ENCODE peak calls at places on chromosomes 1 and 21, in ten cellular contexts. One of them, this sample, is unnamed.

GRCh38 chr1:170168263-170168662 is 22.5 kb downstream of the NTMT2 start:
- DNase-seq in A549: no peak
- DNase-seq in K562: no peak
- DNase-seq in gastrocnemius medialis: no peak
- DNase-seq in body of pancreas: no peak
- DNase-seq in heart left ventricle: no peak
- DNase-seq in ovary: no peak
- DNase-seq in GM12878: no peak
- DNase-seq in IMR-90: peak
- DNase-seq in adrenal gland: no peak
- DNase-seq in this sample: no peak

GRCh38 chr1:3896396-3897000 is 3.6 kb downstream of the C1orf174 start:
- DNase-seq in ovary: no peak
- DNase-seq in body of pancreas: no peak
- DNase-seq in A549: no peak
- DNase-seq in heart left ventricle: no peak
- DNase-seq in adrenal gland: no peak
- DNase-seq in IMR-90: no peak
- DNase-seq in K562: no peak
- DNase-seq in GM12878: no peak
- DNase-seq in gastrocnemius medialis: no peak
- DNase-seq in this sample: no peak

GRCh38 chr1:161932668-161933067 is 91.0 kb downstream of the OLFML2B start:
- DNase-seq in IMR-90: no peak
- DNase-seq in ovary: no peak
- DNase-seq in K562: no peak
- DNase-seq in gastrocnemius medialis: peak
- DNase-seq in body of pancreas: peak
- DNase-seq in adrenal gland: peak
- DNase-seq in A549: no peak
- DNase-seq in heart left ventricle: no peak
- DNase-seq in GM12878: no peak
- DNase-seq in this sample: no peak

GRCh38 chr1:54227091-54227602 is 27.2 kb downstream of the MRPL37 start:
- DNase-seq in K562: no peak
- DNase-seq in heart left ventricle: no peak
- DNase-seq in adrenal gland: peak
- DNase-seq in body of pancreas: peak
- DNase-seq in gastrocnemius medialis: peak
- DNase-seq in GM12878: no peak
- DNase-seq in A549: peak
- DNase-seq in IMR-90: peak
- DNase-seq in ovary: no peak
- DNase-seq in this sample: no peak

GRCh38 chr21:44329086-44329889 is 9.9 kb downstream of the CFAP410 start:
- DNase-seq in body of pancreas: no peak
- DNase-seq in ovary: no peak
- DNase-seq in A549: no peak
- DNase-seq in IMR-90: no peak
- DNase-seq in gastrocnemius medialis: no peak
- DNase-seq in GM12878: no peak
- DNase-seq in K562: no peak
- DNase-seq in adrenal gland: no peak
- DNase-seq in heart left ventricle: no peak
- DNase-seq in this sample: no peak

GRCh38 chr1:214187933-214188332 is 93.0 kb upstream of the SMYD2 start:
- DNase-seq in gastrocnemius medialis: no peak
- DNase-seq in body of pancreas: no peak
- DNase-seq in K562: no peak
- DNase-seq in IMR-90: no peak
- DNase-seq in A549: no peak
- DNase-seq in heart left ventricle: no peak
- DNase-seq in GM12878: no peak
- DNase-seq in ovary: no peak
- DNase-seq in adrenal gland: no peak
- DNase-seq in this sample: no peak

GRCh38 chr21:38621132-38621531 is 122.9 kb upstream of the ERG start:
- DNase-seq in adrenal gland: no peak
- DNase-seq in gastrocnemius medialis: no peak
- DNase-seq in K562: no peak
- DNase-seq in body of pancreas: no peak
- DNase-seq in heart left ventricle: no peak
- DNase-seq in ovary: no peak
- DNase-seq in GM12878: no peak
- DNase-seq in IMR-90: no peak
- DNase-seq in A549: no peak
- DNase-seq in this sample: peak

GRCh38 chr21:15272171-15272570 is 207.4 kb upstream of the NRIP1 start:
- DNase-seq in K562: no peak
- DNase-seq in adrenal gland: no peak
- DNase-seq in body of pancreas: no peak
- DNase-seq in IMR-90: no peak
- DNase-seq in GM12878: no peak
- DNase-seq in heart left ventricle: no peak
- DNase-seq in A549: no peak
- DNase-seq in gastrocnemius medialis: no peak
- DNase-seq in ovary: no peak
- DNase-seq in this sample: no peak

GRCh38 chr1:82991569-82991968 is 1007.4 kb downstream of the TTLL7 start:
- DNase-seq in body of pancreas: no peak
- DNase-seq in GM12878: no peak
- DNase-seq in A549: no peak
- DNase-seq in IMR-90: no peak
- DNase-seq in gastrocnemius medialis: no peak
- DNase-seq in heart left ventricle: no peak
- DNase-seq in adrenal gland: no peak
- DNase-seq in ovary: no peak
- DNase-seq in K562: no peak
- DNase-seq in this sample: no peak

GRCh38 chr1:20318971-20319370 is 28.3 kb downstream of the VWA5B1 start:
- DNase-seq in IMR-90: peak
- DNase-seq in adrenal gland: no peak
- DNase-seq in gastrocnemius medialis: no peak
- DNase-seq in heart left ventricle: no peak
- DNase-seq in ovary: no peak
- DNase-seq in GM12878: no peak
- DNase-seq in K562: no peak
- DNase-seq in body of pancreas: no peak
- DNase-seq in A549: no peak
- DNase-seq in this sample: no peak

GRCh38 chr1:152166966-152167365 is 7.9 kb upstream of the RPTN start:
- DNase-seq in A549: no peak
- DNase-seq in GM12878: no peak
- DNase-seq in ovary: no peak
- DNase-seq in adrenal gland: no peak
- DNase-seq in K562: no peak
- DNase-seq in body of pancreas: no peak
- DNase-seq in IMR-90: no peak
- DNase-seq in gastrocnemius medialis: no peak
- DNase-seq in heart left ventricle: no peak
- DNase-seq in this sample: no peak

GRCh38 chr21:29321908-29322569 is 23.3 kb downstream of the BACH1 start:
- DNase-seq in A549: no peak
- DNase-seq in IMR-90: no peak
- DNase-seq in gastrocnemius medialis: no peak
- DNase-seq in ovary: no peak
- DNase-seq in adrenal gland: no peak
- DNase-seq in K562: no peak
- DNase-seq in heart left ventricle: no peak
- DNase-seq in GM12878: no peak
- DNase-seq in body of pancreas: no peak
- DNase-seq in this sample: no peak

GRCh38 chr1:244945109-244945671 is 80.8 kb upstream of the HNRNPU start:
- DNase-seq in gastrocnemius medialis: no peak
- DNase-seq in adrenal gland: no peak
- DNase-seq in K562: no peak
- DNase-seq in IMR-90: no peak
- DNase-seq in ovary: no peak
- DNase-seq in GM12878: peak
- DNase-seq in heart left ventricle: no peak
- DNase-seq in A549: no peak
- DNase-seq in body of pancreas: no peak
- DNase-seq in this sample: no peak

GRCh38 chr1:202012544-202013478 is 2.4 kb downstream of the ELF3 start:
- DNase-seq in K562: no peak
- DNase-seq in GM12878: no peak
- DNase-seq in A549: no peak
- DNase-seq in heart left ventricle: no peak
- DNase-seq in ovary: no peak
- DNase-seq in IMR-90: no peak
- DNase-seq in gastrocnemius medialis: no peak
- DNase-seq in adrenal gland: no peak
- DNase-seq in body of pancreas: peak
- DNase-seq in this sample: no peak

GRCh38 chr1:20500716-20501115 is 7.2 kb downstream of the MUL1 start:
- DNase-seq in gastrocnemius medialis: no peak
- DNase-seq in heart left ventricle: no peak
- DNase-seq in A549: no peak
- DNase-seq in body of pancreas: no peak
- DNase-seq in IMR-90: no peak
- DNase-seq in adrenal gland: no peak
- DNase-seq in GM12878: no peak
- DNase-seq in K562: no peak
- DNase-seq in ovary: no peak
- DNase-seq in this sample: no peak

GRCh38 chr1:179043266-179043665 is 17.6 kb downstream of the FAM20B start:
- DNase-seq in A549: no peak
- DNase-seq in K562: no peak
- DNase-seq in adrenal gland: no peak
- DNase-seq in body of pancreas: no peak
- DNase-seq in GM12878: no peak
- DNase-seq in heart left ventricle: no peak
- DNase-seq in gastrocnemius medialis: no peak
- DNase-seq in IMR-90: no peak
- DNase-seq in ovary: no peak
- DNase-seq in this sample: no peak

GRCh38 chr1:100364731-100365130 is 12.4 kb downstream of the CDC14A start:
- DNase-seq in body of pancreas: no peak
- DNase-seq in gastrocnemius medialis: no peak
- DNase-seq in adrenal gland: no peak
- DNase-seq in K562: no peak
- DNase-seq in A549: no peak
- DNase-seq in IMR-90: no peak
- DNase-seq in GM12878: no peak
- DNase-seq in heart left ventricle: no peak
- DNase-seq in ovary: no peak
- DNase-seq in this sample: no peak

GRCh38 chr1:232174306-232174705 is 455.6 kb downstream of the SIPA1L2 start:
- DNase-seq in GM12878: no peak
- DNase-seq in gastrocnemius medialis: no peak
- DNase-seq in ovary: no peak
- DNase-seq in K562: no peak
- DNase-seq in IMR-90: no peak
- DNase-seq in heart left ventricle: no peak
- DNase-seq in A549: no peak
- DNase-seq in body of pancreas: no peak
- DNase-seq in adrenal gland: peak
- DNase-seq in this sample: peak

GRCh38 chr1:204915856-204916485 is 45.3 kb downstream of the NFASC start:
- DNase-seq in gastrocnemius medialis: no peak
- DNase-seq in adrenal gland: no peak
- DNase-seq in GM12878: no peak
- DNase-seq in A549: no peak
- DNase-seq in heart left ventricle: no peak
- DNase-seq in K562: no peak
- DNase-seq in IMR-90: no peak
- DNase-seq in ovary: no peak
- DNase-seq in body of pancreas: no peak
- DNase-seq in this sample: no peak

GRCh38 chr21:36282568-36283230 is 37.3 kb upstream of the MORC3 start:
- DNase-seq in adrenal gland: no peak
- DNase-seq in ovary: no peak
- DNase-seq in gastrocnemius medialis: no peak
- DNase-seq in IMR-90: peak
- DNase-seq in body of pancreas: no peak
- DNase-seq in heart left ventricle: no peak
- DNase-seq in K562: no peak
- DNase-seq in A549: no peak
- DNase-seq in GM12878: no peak
- DNase-seq in this sample: no peak
- H3K27ac ChIP-seq in adrenal gland: no peak
- H3K27ac ChIP-seq in ovary: no peak
- H3K27ac ChIP-seq in gastrocnemius medialis: no peak
- H3K27ac ChIP-seq in IMR-90: no peak
- H3K27ac ChIP-seq in body of pancreas: no peak
- H3K27ac ChIP-seq in heart left ventricle: no peak
- H3K27ac ChIP-seq in K562: no peak
- H3K27ac ChIP-seq in A549: no peak
- H3K27ac ChIP-seq in GM12878: no peak
- H3K27ac ChIP-seq in this sample: no peak

GRCh38 chr1:41158147-41158875 is 83.8 kb downstream of the SCMH1 start:
- DNase-seq in adrenal gland: no peak
- DNase-seq in gastrocnemius medialis: no peak
- DNase-seq in K562: no peak
- DNase-seq in A549: no peak
- DNase-seq in IMR-90: no peak
- DNase-seq in ovary: no peak
- DNase-seq in heart left ventricle: no peak
- DNase-seq in GM12878: no peak
- DNase-seq in body of pancreas: no peak
- DNase-seq in this sample: no peak
- H3K4me3 ChIP-seq in adrenal gland: no peak
- H3K4me3 ChIP-seq in gastrocnemius medialis: no peak
- H3K4me3 ChIP-seq in K562: no peak
- H3K4me3 ChIP-seq in A549: no peak
- H3K4me3 ChIP-seq in IMR-90: no peak
- H3K4me3 ChIP-seq in ovary: no peak
- H3K4me3 ChIP-seq in heart left ventricle: no peak
- H3K4me3 ChIP-seq in GM12878: no peak
- H3K4me3 ChIP-seq in body of pancreas: no peak
- H3K4me3 ChIP-seq in this sample: no peak

GRCh38 chr1:203769505-203770343 is 4.7 kb downstream of the LAX1 start:
- DNase-seq in IMR-90: peak
- DNase-seq in K562: no peak
- DNase-seq in A549: peak
- DNase-seq in heart left ventricle: peak
- DNase-seq in gastrocnemius medialis: peak
- DNase-seq in body of pancreas: peak
- DNase-seq in ovary: peak
- DNase-seq in GM12878: no peak
- DNase-seq in adrenal gland: peak
- DNase-seq in this sample: peak
- TF ChIP-seq POLR2A in IMR-90: no peak
- TF ChIP-seq POLR2A in K562: no peak
- TF ChIP-seq POLR2A in A549: no peak
- TF ChIP-seq POLR2A in heart left ventricle: no peak
- TF ChIP-seq POLR2A in gastrocnemius medialis: no peak
- TF ChIP-seq POLR2A in body of pancreas: peak
- TF ChIP-seq POLR2A in ovary: no peak
- TF ChIP-seq POLR2A in GM12878: no peak
- TF ChIP-seq POLR2A in adrenal gland: no peak
- TF ChIP-seq POLR2A in this sample: no peak

DNA sequence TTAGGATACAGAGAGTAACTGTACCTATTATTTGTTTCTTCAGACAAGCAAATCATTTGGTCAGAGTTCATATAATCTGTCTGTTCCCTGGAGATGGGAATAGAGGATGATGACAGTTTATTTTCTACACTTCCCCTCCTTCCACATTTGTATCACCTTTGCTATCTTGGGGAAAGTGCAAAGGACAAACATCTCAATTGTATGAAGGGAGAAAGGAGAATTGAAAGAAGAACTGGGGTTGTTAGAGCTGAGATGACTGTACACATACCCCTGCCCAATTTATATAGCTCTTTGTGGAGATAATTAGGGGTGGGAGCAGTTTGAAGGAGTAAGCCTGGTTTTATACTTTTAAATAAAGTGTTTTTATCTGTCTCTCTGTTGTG is 14.0 kb downstream of the POLR3GL start:
- DNase-seq in A549: no peak
- DNase-seq in adrenal gland: no peak
- DNase-seq in GM12878: no peak
- DNase-seq in body of pancreas: no peak
- DNase-seq in heart left ventricle: no peak
- DNase-seq in ovary: no peak
- DNase-seq in gastrocnemius medialis: no peak
- DNase-seq in IMR-90: no peak
- DNase-seq in K562: no peak
- DNase-seq in this sample: no peak
- H3K27ac ChIP-seq in A549: peak
- H3K27ac ChIP-seq in adrenal gland: peak
- H3K27ac ChIP-seq in GM12878: peak
- H3K27ac ChIP-seq in body of pancreas: peak
- H3K27ac ChIP-seq in heart left ventricle: peak
- H3K27ac ChIP-seq in ovary: peak
- H3K27ac ChIP-seq in gastrocnemius medialis: peak
- H3K27ac ChIP-seq in IMR-90: peak
- H3K27ac ChIP-seq in K562: peak
- H3K27ac ChIP-seq in this sample: peak

This sample was measured in esophagus muscularis mucosa.